ENCODE peak calls at places on chromosomes 7 and 10, in seven cellular contexts. L, F, V, T, W, A and I are unnamed samples.

GRCh38 chr7:235576-236395 is 43.4 kb downstream of the FAM20C start:
- DNase-seq in L (no peak), F (no peak), V (no peak), T (no peak), W (no peak), A (no peak), I (no peak)

GRCh38 chr7:324011-324410 is 34.0 kb downstream of the FOXL3 start:
- DNase-seq in L (no peak), F (no peak), V (no peak), T (no peak), W (no peak), A (no peak), I (no peak)

GRCh38 chr7:29288534-29289091 is 94.0 kb downstream of the CHN2 start:
- DNase-seq in L (no peak), F (no peak), V (no peak), T (no peak), W (no peak), A (no peak), I (no peak)

GRCh38 chr10:16931919-16932318 is 114.7 kb upstream of the RSU1 start:
- DNase-seq in L (no peak), F (no peak), V (no peak), T (no peak), W (no peak), A (no peak), I (no peak)

GRCh38 chr7:129098409-129099084 is 43.6 kb upstream of the TNPO3 start:
- DNase-seq in L (no peak), F (no peak), V (no peak), T (peak), W (no peak), A (no peak), I (no peak)

GRCh38 chr7:98733036-98733435 is 116.0 kb downstream of the NPTX2 start:
- DNase-seq in L (peak), F (no peak), V (no peak), T (peak), W (no peak), A (no peak), I (peak)

GRCh38 chr7:36208406-36208805 is 55.4 kb downstream of the EEPD1 start:
- DNase-seq in L (peak), F (no peak), V (no peak), T (peak), W (no peak), A (no peak), I (no peak)

GRCh38 chr10:61176428-61176827 is 232.4 kb upstream of the RHOBTB1 start:
- DNase-seq in L (no peak), F (no peak), V (no peak), T (no peak), W (no peak), A (no peak), I (no peak)

GRCh38 chr10:75358835-75359421 is 42.6 kb downstream of the ZNF503 start:
- DNase-seq in L (peak), F (no peak), V (no peak), T (peak), W (no peak), A (no peak), I (peak)

GRCh38 chr7:28358423-28358868 is 53.9 kb upstream of the CREB5 start:
- DNase-seq in L (peak), F (peak), V (no peak), T (peak), W (no peak), A (no peak), I (peak)

GRCh38 chr10:58734116-58734515 is 221.4 kb downstream of the BICC1 start:
- DNase-seq in L (peak), F (no peak), V (no peak), T (peak), W (no peak), A (no peak), I (peak)

GRCh38 chr10:116395223-116395985 is 32.2 kb upstream of the PNLIPRP3 start:
- DNase-seq in L (no peak), F (no peak), V (no peak), T (no peak), W (no peak), A (no peak), I (no peak)

GRCh38 chr10:1643161-1643910 is 94.0 kb downstream of the ADARB2 start:
- DNase-seq in L (peak), F (no peak), V (no peak), T (peak), W (no peak), A (no peak), I (peak)

GRCh38 chr10:33027088-33027487 is 69.1 kb upstream of the ITGB1 start:
- DNase-seq in L (no peak), F (no peak), V (no peak), T (no peak), W (no peak), A (no peak), I (no peak)

GRCh38 chr7:30931161-30931926 is 19.7 kb downstream of the AQP1 start:
- DNase-seq in L (no peak), F (no peak), V (no peak), T (peak), W (no peak), A (no peak), I (peak)

GRCh38 chr7:111357691-111358090 is 204.6 kb downstream of the IMMP2L start:
- DNase-seq in L (peak), F (peak), V (no peak), T (peak), W (no peak), A (no peak), I (peak)

GRCh38 chr10:34911661-34912205 is 96.6 kb upstream of the PARD3 start:
- DNase-seq in L (no peak), F (no peak), V (no peak), T (peak), W (no peak), A (no peak), I (no peak)

GRCh38 chr10:29895436-29895835 is 163.9 kb downstream of the JCAD start:
- DNase-seq in L (peak), F (peak), V (no peak), T (peak), W (no peak), A (no peak), I (peak)

GRCh38 chr7:117019786-117020604 is 66.7 kb downstream of the ST7 start:
- DNase-seq in L (peak), F (peak), V (peak), T (peak), W (no peak), A (no peak), I (peak)

GRCh38 chr10:122551450-122551849 is 9.1 kb upstream of the DMBT1 start:
- DNase-seq in L (no peak), F (no peak), V (peak), T (no peak), W (peak), A (no peak), I (no peak)

GRCh38 chr10:102814873-102815661 is 22.1 kb downstream of the CYP17A1 start:
- DNase-seq in L (peak), F (no peak), V (peak), T (peak), W (no peak), A (no peak), I (peak)

GRCh38 chr10:7529638-7530037 is 118.8 kb upstream of the SFMBT2 start:
- DNase-seq in L (peak), F (no peak), V (peak), T (peak), W (no peak), A (no peak), I (peak)

GRCh38 chr10:104045151-104046089 is 40.3 kb downstream of the COL17A1 start:
- DNase-seq in L (peak), F (peak), V (peak), T (peak), W (no peak), A (no peak), I (peak)

GRCh38 chr10:21197006-21197405 is 299.9 kb upstream of the NEBL start:
- DNase-seq in L (no peak), F (no peak), V (no peak), T (no peak), W (no peak), A (no peak), I (no peak)

GRCh38 chr10:49070701-49071100 is 44.6 kb downstream of the VSTM4 start:
- DNase-seq in L (no peak), F (no peak), V (no peak), T (no peak), W (no peak), A (no peak), I (no peak)

GRCh38 chr7:31002256-31002655 is 38.5 kb downstream of the GHRHR start:
- DNase-seq in L (peak), F (peak), V (no peak), T (peak), W (no peak), A (no peak), I (peak)